ENCODE peak calls at places on chromosomes 16 and 17, in ten cellular contexts. E, S, C, R, M, X, Z, V, G and U are unnamed samples.

GRCh38 chr16:76207270-76207669 is 69.9 kb upstream of the CNTNAP4 start:
- DNase-seq in E (no peak), S (no peak), C (peak; percentile 14), R (no peak), M (no peak), X (no peak), Z (no peak), V (no peak), G (no peak), U (no peak)

GRCh38 chr16:65889533-65889966 is 476.9 kb upstream of the CDH5 start:
- DNase-seq in E (no peak), S (no peak), C (no peak), R (no peak), M (no peak), X (peak; percentile 7), Z (no peak), V (no peak), G (no peak), U (peak; percentile 34)

GRCh38 chr17:73841431-73842060 is 197.3 kb upstream of the SDK2 start:
- DNase-seq in E (no peak), S (no peak), C (peak; percentile 66), R (no peak), M (no peak), X (peak; percentile 20), Z (no peak), V (no peak), G (no peak), U (peak; percentile 17)

GRCh38 chr16:70381604-70382342 is 35.1 kb downstream of the DDX19A start:
- DNase-seq in E (no peak), S (no peak), C (no peak), R (no peak), M (no peak), X (no peak), Z (no peak), V (no peak), G (no peak), U (no peak)

GRCh38 chr17:16968786-16969185 is 3.1 kb downstream of the TNFRSF13B start:
- DNase-seq in E (no peak), S (no peak), C (no peak), R (no peak), M (no peak), X (no peak), Z (no peak), V (no peak), G (no peak), U (no peak)

GRCh38 chr17:39069114-39069756 is 82.2 kb downstream of the PLXDC1 start:
- DNase-seq in E (peak; percentile 80), S (peak; percentile 40), C (peak; percentile 74), R (no peak), M (peak; percentile 31), X (peak; percentile 70), Z (peak; percentile 20), V (no peak), G (no peak), U (peak; percentile 65)

GRCh38 chr16:89050868-89051311 is 42.8 kb upstream of the ACSF3 start:
- DNase-seq in E (no peak), S (no peak), C (no peak), R (peak; percentile 8), M (no peak), X (no peak), Z (no peak), V (no peak), G (peak; percentile 41), U (no peak)

GRCh38 chr17:39551879-39552278 is 55.8 kb downstream of the NEUROD2 start:
- DNase-seq in E (peak; percentile 57), S (no peak), C (no peak), R (no peak), M (peak; percentile 16), X (peak; percentile 22), Z (no peak), V (no peak), G (no peak), U (no peak)

GRCh38 chr16:1288813-1289479 is 20.5 kb upstream of the UBE2I start:
- DNase-seq in E (no peak), S (no peak), C (peak; percentile 49), R (no peak), M (no peak), X (no peak), Z (no peak), V (no peak), G (no peak), U (peak; percentile 43)

GRCh38 chr17:42686520-42687137 is 4.3 kb downstream of the CNTNAP1 start:
- DNase-seq in E (no peak), S (no peak), C (no peak), R (no peak), M (no peak), X (no peak), Z (no peak), V (no peak), G (no peak), U (no peak)

GRCh38 chr16:15855704-15856003 is 1.2 kb downstream of the MYH11 start:
- DNase-seq in E (no peak), S (no peak), C (no peak), R (no peak), M (no peak), X (no peak), Z (no peak), V (no peak), G (no peak), U (no peak)

GRCh38 chr16:15856217-15856616 is 611 bp downstream of the MYH11 start:
- DNase-seq in E (no peak), S (no peak), C (no peak), R (no peak), M (no peak), X (no peak), Z (no peak), V (no peak), G (no peak), U (no peak)

GRCh38 chr16:15858921-15859668 is 2.3 kb upstream of the MYH11 start:
- DNase-seq in E (no peak), S (no peak), C (no peak), R (no peak), M (no peak), X (no peak), Z (no peak), V (no peak), G (no peak), U (no peak)

GRCh38 chr16:15856901-15857778 is at the start of gene MYH11:
- DNase-seq in E (no peak), S (no peak), C (peak; percentile 71), R (peak; percentile 23), M (no peak), X (no peak), Z (no peak), V (no peak), G (no peak), U (no peak)

DNA sequence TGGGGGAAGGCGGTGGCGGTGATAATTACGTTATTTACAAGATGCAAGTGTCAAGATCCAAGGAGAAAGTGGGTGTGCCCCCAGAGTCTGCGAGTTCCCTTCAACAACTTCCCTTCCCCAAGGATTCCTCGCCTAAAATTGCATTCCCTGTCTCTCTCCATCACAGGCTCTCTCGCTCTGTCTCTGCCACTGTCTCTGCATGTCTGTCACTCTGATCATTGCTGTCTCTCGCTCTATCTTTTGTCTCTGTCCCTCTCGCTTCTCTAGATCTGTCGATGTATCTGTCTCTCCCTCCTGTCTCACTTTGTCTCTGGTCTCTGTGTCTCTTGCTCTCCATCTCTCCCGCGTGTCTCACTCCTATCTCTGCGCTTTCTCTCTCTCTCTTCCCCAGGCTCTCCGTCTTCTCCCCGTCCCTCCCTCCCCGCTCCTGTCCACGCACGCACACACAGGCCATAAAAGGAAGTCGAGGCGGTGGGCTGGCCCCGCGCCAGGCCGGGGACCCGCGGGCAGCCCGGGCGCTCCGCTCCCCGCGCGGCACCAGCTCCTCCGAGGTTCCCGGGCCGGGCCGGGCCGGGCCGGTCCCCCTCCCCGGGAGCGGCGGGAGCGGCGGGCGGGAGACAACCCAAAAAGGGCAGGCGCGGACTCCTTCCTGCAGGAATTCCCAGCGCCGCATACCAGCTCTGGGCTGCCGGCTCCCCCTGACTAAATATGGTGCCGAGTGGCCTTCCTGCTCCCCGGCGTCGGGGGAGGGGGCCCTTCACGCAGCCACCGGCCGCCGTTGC is 1.1 kb upstream of the MYH11 start:
- DNase-seq in E (peak; percentile 80), S (peak; percentile 23), C (peak; percentile 73), R (peak; percentile 55), M (no peak), X (peak; percentile 54), Z (no peak), V (no peak), G (no peak), U (peak; percentile 20)
- H3K4me3 ChIP-seq in E (peak overlapping the region; percentile 74), S (no peak overlapping the region), C (peak overlapping the region; percentile 66), R (peak overlapping the region; percentile 75), M (peak overlapping the region; percentile 45), X (peak overlapping the region; percentile 28), Z (peak overlapping the region; percentile 58), V (peak overlapping the region; percentile 56), G (no peak overlapping the region), U (peak overlapping the region; percentile 29)

GRCh38 chr16:24511801-24512200 is 27.6 kb upstream of the RBBP6 start:
- DNase-seq in E (no peak), S (no peak), C (no peak), R (no peak), M (no peak), X (no peak), Z (no peak), V (no peak), G (no peak), U (no peak)

GRCh38 chr16:24508614-24509013 is 30.8 kb upstream of the RBBP6 start:
- DNase-seq in E (peak; percentile 56), S (no peak), C (no peak), R (no peak), M (peak; percentile 52), X (peak; percentile 88), Z (no peak), V (peak; percentile 16), G (no peak), U (peak; percentile 11)

GRCh38 chr16:24509536-24509935 is 29.8 kb upstream of the RBBP6 start:
- DNase-seq in E (no peak), S (no peak), C (no peak), R (no peak), M (no peak), X (no peak), Z (no peak), V (no peak), G (no peak), U (no peak)

GRCh38 chr16:24514096-24514495 is 25.3 kb upstream of the RBBP6 start:
- DNase-seq in E (no peak), S (no peak), C (no peak), R (no peak), M (no peak), X (no peak), Z (no peak), V (no peak), G (no peak), U (no peak)

GRCh38 chr16:24511174-24511573 is 28.2 kb upstream of the RBBP6 start:
- DNase-seq in E (no peak), S (no peak), C (no peak), R (no peak), M (no peak), X (no peak), Z (no peak), V (no peak), G (no peak), U (no peak)
- H3K4me3 ChIP-seq in E (no peak overlapping the region), S (no peak overlapping the region), C (no peak overlapping the region), R (no peak overlapping the region), M (no peak overlapping the region), X (no peak overlapping the region), Z (no peak overlapping the region), V (no peak overlapping the region), G (no peak overlapping the region), U (no peak overlapping the region)

GRCh38 chr17:75526555-75527270 is 1.2 kb downstream of the LLGL2 start:
- DNase-seq in E (no peak), S (peak; percentile 45), C (peak; percentile 42), R (no peak), M (no peak), X (no peak), Z (no peak), V (no peak), G (no peak), U (no peak)
- H3K4me3 ChIP-seq in E (no peak overlapping the region), S (peak overlapping the region; percentile 24), C (peak overlapping the region; percentile 87), R (peak overlapping the region; percentile 68), M (no peak overlapping the region), X (peak overlapping the region; percentile 83), Z (peak overlapping the region; percentile 75), V (no peak overlapping the region), G (peak overlapping the region; percentile 35), U (peak overlapping the region; percentile 72)

GRCh38 chr16:84821728-84822676 is 2.2 kb downstream of the CRISPLD2 start:
- DNase-seq in E (peak; percentile 61), S (no peak), C (no peak), R (peak; percentile 43), M (no peak), X (peak; percentile 63), Z (no peak), V (no peak), G (no peak), U (no peak)
- H3K4me3 ChIP-seq in E (peak overlapping the region; percentile 86), S (no peak overlapping the region), C (no peak overlapping the region), R (peak overlapping the region; percentile 66), M (peak overlapping the region; percentile 66), X (no peak overlapping the region), Z (no peak overlapping the region), V (peak overlapping the region; percentile 90), G (peak overlapping the region; percentile 24), U (no peak overlapping the region)